ENCODE peak calls at places on chromosomes 6 and 20, in six cellular contexts. H is heart left ventricle, Y is breast epithelium, G is Peyer's patch, X is A549, W is suprapubic skin. I is an unnamed sample.

GRCh38 chr20:49964964-49965780 is 17.6 kb upstream of the SNAI1 start:
- DNase-seq in H (no peak), Y (no peak), G (no peak), X (peak; percentile 85), W (no peak), I (no peak)

GRCh38 chr20:3190681-3191111 is 13.8 kb downstream of the DDRGK1 start:
- DNase-seq in H (no peak), Y (no peak), G (no peak), X (no peak), W (no peak), I (no peak)

GRCh38 chr6:31643818-31644454 is 8.5 kb downstream of the BAG6 start:
- DNase-seq in H (no peak), Y (no peak), G (no peak), X (no peak), W (no peak), I (no peak)

GRCh38 chr6:31634969-31635575 is 14.6 kb downstream of the PRRC2A start:
- DNase-seq in H (no peak), Y (no peak), G (no peak), X (no peak), W (no peak), I (no peak)

GRCh38 chr20:57458400-57459160 is 66.4 kb downstream of the CTCFL start:
- DNase-seq in H (no peak), Y (no peak), G (no peak), X (no peak), W (no peak), I (no peak)

GRCh38 chr6:89411269-89412070 is 603 bp downstream of the RRAGD start:
- DNase-seq in H (peak; percentile 72), Y (peak; percentile 52), G (peak; percentile 51), X (no peak), W (peak; percentile 81), I (peak; percentile 27)

GRCh38 chr20:62918830-62919229 is 7.5 kb downstream of the DIDO1 start:
- DNase-seq in H (no peak), Y (no peak), G (no peak), X (no peak), W (peak; percentile 67), I (no peak)

GRCh38 chr20:26209171-26209941 is 512.7 kb upstream of the ZNF337 start:
- DNase-seq in H (peak; percentile 64), Y (no peak), G (no peak), X (no peak), W (peak; percentile 70), I (no peak)

GRCh38 chr20:51752343-51752951 is 15.7 kb downstream of the ATP9A start:
- DNase-seq in H (no peak), Y (no peak), G (no peak), X (peak; percentile 40), W (no peak), I (no peak)

GRCh38 chr20:17571153-17571527 is 1.3 kb downstream of the DSTN start:
- DNase-seq in H (no peak), Y (no peak), G (no peak), X (no peak), W (no peak), I (no peak)

GRCh38 chr6:16200231-16200941 is 38.0 kb upstream of the GMPR start:
- DNase-seq in H (no peak), Y (no peak), G (no peak), X (no peak), W (no peak), I (no peak)

GRCh38 chr20:43243672-43244269 is 54.1 kb upstream of the PTPRT start:
- DNase-seq in H (no peak), Y (no peak), G (no peak), X (peak; percentile 26), W (no peak), I (no peak)

GRCh38 chr6:36595168-36595818 is 1.1 kb downstream of the SRSF3 start:
- DNase-seq in H (no peak), Y (no peak), G (no peak), X (no peak), W (no peak), I (peak; percentile 59)
- H3K4me3 ChIP-seq in H (peak overlapping the region; percentile 73), Y (peak overlapping the region; percentile 72), G (peak overlapping the region; percentile 79), X (peak overlapping the region; percentile 86), W (peak overlapping the region; percentile 70), I (peak overlapping the region; percentile 63)

GRCh38 chr20:44734938-44735337 is 10.7 kb upstream of the KCNK15 start:
- DNase-seq in H (no peak), Y (no peak), G (no peak), X (peak; percentile 63), W (no peak), I (no peak)
- TF ChIP-seq CTCF in H (no peak), Y (no peak), G (no peak), X (no peak), W (no peak), I (no peak)

DNA sequence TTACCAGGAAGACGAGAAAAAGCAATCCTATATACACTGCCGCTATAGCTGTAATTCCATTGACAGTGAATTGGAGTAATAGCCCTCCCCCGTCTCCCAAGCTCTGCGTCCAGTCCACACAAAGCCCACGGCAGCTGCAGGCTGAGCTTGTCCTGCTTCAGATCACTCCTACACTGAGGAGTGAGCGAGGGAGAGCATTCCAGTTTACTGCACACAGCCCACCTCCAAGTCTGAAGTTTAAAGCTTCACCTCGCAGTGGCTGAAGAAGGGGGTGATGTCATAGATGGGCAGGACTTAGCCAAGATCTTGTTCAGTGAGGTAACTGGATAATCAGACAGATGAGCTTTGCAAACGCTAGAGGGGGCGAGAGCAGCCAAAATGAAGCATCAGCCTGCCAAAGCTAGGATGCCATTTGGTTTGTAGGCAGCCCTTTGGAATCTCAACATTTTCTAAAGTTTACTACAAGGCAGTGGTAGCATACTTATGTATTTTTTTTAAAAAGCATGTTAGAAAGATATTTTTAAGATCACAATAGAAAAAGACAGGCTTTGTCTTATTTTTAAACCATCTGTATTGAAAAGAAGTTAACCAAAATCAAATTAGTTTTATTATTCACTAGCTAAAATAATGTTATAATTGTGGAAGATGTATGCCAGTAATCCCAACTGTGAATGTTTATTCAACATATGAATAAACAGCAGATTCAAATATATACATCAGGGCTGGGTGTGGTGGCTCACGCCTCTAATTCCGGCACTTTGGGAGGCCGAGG is at the start of gene FLRT3:
- DNase-seq in H (no peak), Y (peak; percentile 74), G (peak; percentile 68), X (peak; percentile 84), W (no peak), I (peak; percentile 71)
- TF ChIP-seq POLR2A in H (no peak), Y (no peak), G (peak; percentile 96), X (peak; percentile 97), W (no peak), I (no peak)

GRCh38 chr6:117188627-117189201 is 76.6 kb upstream of the VGLL2 start:
- DNase-seq in H (no peak), Y (no peak), G (no peak), X (no peak), W (no peak), I (no peak)
- H3K4me3 ChIP-seq in H (no peak overlapping the region), Y (no peak overlapping the region), G (no peak overlapping the region), X (no peak overlapping the region), W (no peak overlapping the region), I (no peak overlapping the region)